ENCODE peak calls at places on chromosomes 5 and 9, in seven cellular contexts. M is NCI-H1105 treated with DMSO at 0.1 percent for 48 hours, J is NCI-H2081 treated with DMSO at 0.1 percent for 48 hours, V is progenitor cell of endocrine pancreas, P is uterus, S is naive B cell, Z is adipocyte. O is an unnamed sample.

GRCh38 chr5:108681079-108681921 is 66.4 kb upstream of the FER start:
- DNase-seq in Z (peak; percentile 89), V (no peak), S (peak; percentile 45), J (no peak), M (peak; percentile 20), P (no peak), O (no peak)

GRCh38 chr9:110156902-110157301 is 51.1 kb downstream of the C9orf152 start:
- DNase-seq in J (no peak), S (peak; percentile 44), Z (peak; percentile 91), V (no peak), P (no peak), M (no peak), O (peak; percentile 14)

GRCh38 chr5:177448244-177448950 is 1.8 kb downstream of the PRR7 start:
- DNase-seq in V (no peak), Z (no peak), J (no peak), M (no peak), S (no peak), P (no peak), O (no peak)

GRCh38 chr5:140346348-140347221 is at the start of gene HBEGF:
- DNase-seq in P (peak; percentile 84), J (no peak), S (peak; percentile 55), M (peak; percentile 48), Z (peak; percentile 91), V (peak; percentile 77), O (peak; percentile 72)

GRCh38 chr5:52915176-52915875 is 73.8 kb upstream of the ITGA2 start:
- DNase-seq in Z (peak; percentile 83), P (peak; percentile 24), M (peak; percentile 71), J (peak; percentile 43), V (peak; percentile 23), S (peak; percentile 46), O (peak; percentile 29)

GRCh38 chr9:419571-420156 is 205.0 kb downstream of the DOCK8 start:
- DNase-seq in P (no peak), V (no peak), M (no peak), Z (peak; percentile 88), J (no peak), S (no peak), O (peak; percentile 29)

GRCh38 chr9:137459601-137460362 is 648 bp upstream of the NSMF start:
- DNase-seq in V (no peak), J (no peak), P (no peak), M (no peak), Z (no peak), S (no peak), O (no peak)

GRCh38 chr9:123660691-123661090 is 269.2 kb downstream of the DENND1A start:
- DNase-seq in S (no peak), J (no peak), V (no peak), Z (no peak), M (no peak), P (no peak), O (no peak)

GRCh38 chr9:14278291-14278721 is 35.6 kb downstream of the NFIB start:
- DNase-seq in V (no peak), P (no peak), S (no peak), J (no peak), Z (peak; percentile 71), M (no peak), O (no peak)

GRCh38 chr9:13014484-13014883 is 239.7 kb downstream of the LURAP1L start:
- DNase-seq in P (no peak), Z (peak; percentile 22), J (no peak), M (no peak), S (no peak), V (no peak), O (no peak)

GRCh38 chr5:98111686-98112085 is 661.8 kb upstream of the RGMB start:
- DNase-seq in S (no peak), J (no peak), M (no peak), P (no peak), Z (no peak), V (no peak), O (no peak)

GRCh38 chr5:173283318-173284288 is 44.6 kb downstream of the STC2 start:
- DNase-seq in S (peak; percentile 25), P (peak; percentile 55), Z (peak; percentile 81), V (peak; percentile 74), J (no peak), M (peak; percentile 71), O (peak; percentile 47)

O was measured in T1000.